ENCODE peak calls at places on chromosomes 16 and 17, in six cellular contexts. J is mucosa of gallbladder, N is anterior cingulate cortex, H is NCI-H1436, C is heart left ventricle, E is stromal cell of bone marrow. V is an unnamed sample.

GRCh38 chr17:50290074-50290702 is 15.9 kb downstream of the TMEM92 start:
- DNase-seq in J (peak; percentile 77), N (no peak), H (no peak), C (peak; percentile 42), E (peak; percentile 98), V (peak; percentile 93)

GRCh38 chr16:61128545-61129323 is 907.5 kb downstream of the CDH8 start:
- DNase-seq in J (no peak), N (no peak), H (no peak), C (no peak), E (no peak), V (no peak)

GRCh38 chr17:81427446-81428120 is 32.3 kb downstream of the BAHCC1 start:
- DNase-seq in J (peak; percentile 83), N (peak; percentile 72), H (peak; percentile 61), C (no peak), E (no peak), V (no peak)

GRCh38 chr17:60832206-60832605 is 154.6 kb downstream of the BCAS3 start:
- DNase-seq in J (no peak), N (no peak), H (no peak), C (no peak), E (no peak), V (peak; percentile 5)

GRCh38 chr17:58331815-58332719 is 3.5 kb upstream of the TSPOAP1 start:
- DNase-seq in J (peak; percentile 77), N (no peak), H (no peak), C (peak; percentile 71), E (no peak), V (no peak)

GRCh38 chr16:63080736-63081135 is 1044.5 kb upstream of the CDH8 start:
- DNase-seq in J (no peak), N (no peak), H (no peak), C (no peak), E (no peak), V (no peak)

GRCh38 chr17:41101586-41102259 is at the start of gene KRTAP4-16:
- DNase-seq in J (no peak), N (no peak), H (no peak), C (no peak), E (no peak), V (no peak)

GRCh38 chr17:47660064-47660492 is 10.4 kb downstream of the KPNB1 start:
- DNase-seq in J (no peak), N (no peak), H (no peak), C (no peak), E (no peak), V (no peak)

GRCh38 chr17:28842282-28843012 is at the start of gene FAM222B:
- DNase-seq in J (peak; percentile 78), N (peak; percentile 70), H (peak; percentile 89), C (peak; percentile 84), E (peak; percentile 59), V (peak; percentile 99)

GRCh38 chr17:78128616-78129384 is at the start of gene TMC6:
- DNase-seq in J (no peak), N (no peak), H (peak; percentile 32), C (peak; percentile 62), E (no peak), V (peak; percentile 72)

GRCh38 chr17:29376667-29377268 is 13.4 kb upstream of the TAOK1 start:
- DNase-seq in J (peak; percentile 50), N (peak; percentile 85), H (no peak), C (no peak), E (peak; percentile 86), V (peak; percentile 83)

GRCh38 chr16:2483939-2484897 is 9.3 kb downstream of the TBC1D24 start:
- DNase-seq in J (no peak), N (no peak), H (no peak), C (no peak), E (no peak), V (no peak)

GRCh38 chr17:60493847-60494321 is 32.2 kb downstream of the APPBP2 start:
- DNase-seq in J (no peak), N (no peak), H (no peak), C (no peak), E (no peak), V (no peak)